ENCODE peak calls at places on chromosomes 4 and X, in ten cellular contexts. X, L, M, V, O, C, H, T, P and Q are unnamed samples.

GRCh38 chr4:132276989-132277388 is 872.1 kb upstream of the PCDH10 start:
- DNase-seq in V (no peak), L (no peak), O (no peak), C (no peak), M (no peak), X (no peak), T (no peak), P (no peak), H (no peak), Q (no peak)

GRCh38 chr4:76752911-76753494 is 144.9 kb downstream of the SOWAHB start:
- DNase-seq in V (no peak), P (no peak), H (peak; percentile 35), T (no peak), L (no peak), X (no peak), M (no peak), C (no peak), O (no peak), Q (peak; percentile 39)

GRCh38 chrX:45329217-45329616 is 128.5 kb upstream of the DIPK2B start:
- DNase-seq in O (no peak), H (no peak), M (no peak), P (no peak), L (no peak), V (no peak), C (no peak), T (no peak), X (no peak), Q (no peak)

GRCh38 chrX:30793767-30794103 is 95.3 kb downstream of the TAB3 start:
- DNase-seq in O (no peak), C (no peak), L (no peak), V (no peak), X (no peak), H (no peak), P (no peak), T (no peak), M (no peak), Q (no peak)

GRCh38 chr4:39427477-39428119 is 20.9 kb downstream of the KLB start:
- DNase-seq in O (no peak), H (no peak), L (no peak), M (no peak), V (no peak), X (no peak), C (no peak), P (no peak), T (no peak), Q (no peak)

GRCh38 chr4:2425386-2426068 is 6.8 kb downstream of the CFAP99 start:
- DNase-seq in T (no peak), V (no peak), C (no peak), X (no peak), M (no peak), H (no peak), L (no peak), O (no peak), P (no peak), Q (peak; percentile 42)

GRCh38 chr4:24664956-24665355 is 80.6 kb upstream of the DHX15 start:
- DNase-seq in V (no peak), L (no peak), H (no peak), O (no peak), X (no peak), C (peak; percentile 40), T (no peak), P (peak; percentile 50), M (no peak), Q (no peak)

GRCh38 chr4:177480796-177481195 is 38.6 kb upstream of the AGA start:
- DNase-seq in X (no peak), P (no peak), V (no peak), C (no peak), T (no peak), M (no peak), L (no peak), O (no peak), H (no peak), Q (no peak)

GRCh38 chr4:26108024-26108423 is 194.0 kb downstream of the SMIM20 start:
- DNase-seq in O (no peak), L (no peak), P (no peak), V (no peak), X (no peak), C (no peak), T (peak; percentile 9), H (no peak), M (no peak), Q (no peak)

GRCh38 chr4:26105815-26106699 is 192.0 kb downstream of the SMIM20 start:
- DNase-seq in X (no peak), C (no peak), O (no peak), P (no peak), T (no peak), M (no peak), H (no peak), L (no peak), V (no peak), Q (no peak)

GRCh38 chr4:26104056-26104685 is 190.2 kb downstream of the SMIM20 start:
- DNase-seq in L (no peak), V (no peak), C (no peak), P (no peak), O (no peak), M (no peak), X (no peak), H (no peak), T (no peak), Q (no peak)

GRCh38 chr4:26110493-26110892 is 196.5 kb downstream of the SMIM20 start:
- DNase-seq in T (no peak), H (no peak), X (no peak), M (no peak), C (no peak), P (no peak), O (no peak), V (no peak), L (no peak), Q (no peak)

DNA sequence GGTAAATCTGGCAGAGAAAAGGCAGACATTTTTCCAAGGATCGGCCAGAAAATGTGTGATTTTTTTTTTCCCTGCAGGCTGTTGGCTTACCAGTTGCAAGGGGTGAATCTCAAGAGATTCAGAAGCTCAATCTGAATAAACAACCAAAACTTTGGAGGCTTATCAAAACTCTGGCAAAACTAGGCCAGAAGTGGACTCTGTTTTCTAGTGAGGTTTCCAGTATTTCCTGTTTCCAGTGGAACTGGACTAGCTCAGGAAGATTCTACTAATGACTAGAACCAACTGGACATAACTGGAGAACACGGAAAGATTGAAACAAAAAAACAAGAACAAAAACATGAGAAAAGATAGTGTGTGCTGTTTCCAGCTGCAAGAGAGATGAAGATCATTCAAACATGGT is 191.4 kb downstream of the SMIM20 start:
- DNase-seq in X (no peak), T (no peak), C (no peak), O (no peak), V (no peak), L (no peak), P (no peak), M (no peak), H (no peak), Q (no peak)
- H3K27ac ChIP-seq in X (no peak overlapping the region), T (no peak overlapping the region), C (peak overlapping the region; percentile 43), O (peak overlapping the region; percentile 34), V (no peak overlapping the region), L (no peak overlapping the region), P (no peak overlapping the region), M (peak overlapping the region; percentile 50), H (no peak overlapping the region), Q (no peak overlapping the region)

GRCh38 chr4:145731026-145731425 is 51.1 kb downstream of the C4orf51 start:
- DNase-seq in X (no peak), T (no peak), M (peak; percentile 60), O (no peak), P (no peak), V (no peak), H (no peak), L (no peak), C (no peak), Q (no peak)

GRCh38 chr4:145734051-145734450 is 54.1 kb downstream of the C4orf51 start:
- DNase-seq in C (peak; percentile 35), H (no peak), X (no peak), M (no peak), P (no peak), V (no peak), O (no peak), L (no peak), T (no peak), Q (no peak)

GRCh38 chr4:145732895-145733880 is 53.2 kb downstream of the C4orf51 start:
- DNase-seq in P (peak; percentile 88), L (peak; percentile 77), C (peak; percentile 94), X (peak; percentile 97), H (peak; percentile 79), M (peak; percentile 95), V (peak; percentile 67), O (peak; percentile 95), T (peak; percentile 98), Q (peak; percentile 93)

GRCh38 chr4:145732416-145732815 is 52.5 kb downstream of the C4orf51 start:
- DNase-seq in M (peak; percentile 14), T (peak; percentile 34), V (no peak), H (no peak), P (no peak), L (no peak), O (no peak), X (no peak), C (no peak), Q (no peak)

GRCh38 chr4:145732001-145732400 is 52.1 kb downstream of the C4orf51 start:
- DNase-seq in X (no peak), C (no peak), V (no peak), T (peak; percentile 62), M (no peak), P (no peak), O (no peak), L (no peak), H (no peak), Q (no peak)
- H3K27ac ChIP-seq in X (peak overlapping the region; percentile 98), C (peak overlapping the region; percentile 99), V (no peak overlapping the region), T (peak overlapping the region; percentile 100), M (peak overlapping the region; percentile 93), P (no peak overlapping the region), O (no peak overlapping the region), L (no peak overlapping the region), H (peak overlapping the region; percentile 100), Q (peak overlapping the region; percentile 93)

GRCh38 chr4:174520655-174521054 is 1.6 kb downstream of the HPGD start:
- DNase-seq in H (no peak), O (no peak), P (no peak), T (no peak), C (no peak), X (no peak), L (no peak), M (no peak), V (no peak), Q (no peak)

GRCh38 chr4:174516345-174516744 is 5.9 kb downstream of the HPGD start:
- DNase-seq in P (no peak), O (no peak), C (no peak), M (no peak), V (no peak), T (no peak), X (no peak), H (no peak), L (no peak), Q (no peak)

GRCh38 chr4:174512745-174513144 is 9.5 kb downstream of the HPGD start:
- DNase-seq in T (no peak), O (no peak), V (no peak), M (no peak), C (no peak), P (no peak), L (no peak), X (no peak), H (no peak), Q (no peak)

GRCh38 chr4:174517502-174517901 is 4.8 kb downstream of the HPGD start:
- DNase-seq in M (no peak), C (no peak), X (no peak), P (no peak), O (no peak), L (no peak), T (no peak), V (no peak), H (no peak), Q (no peak)

DNA sequence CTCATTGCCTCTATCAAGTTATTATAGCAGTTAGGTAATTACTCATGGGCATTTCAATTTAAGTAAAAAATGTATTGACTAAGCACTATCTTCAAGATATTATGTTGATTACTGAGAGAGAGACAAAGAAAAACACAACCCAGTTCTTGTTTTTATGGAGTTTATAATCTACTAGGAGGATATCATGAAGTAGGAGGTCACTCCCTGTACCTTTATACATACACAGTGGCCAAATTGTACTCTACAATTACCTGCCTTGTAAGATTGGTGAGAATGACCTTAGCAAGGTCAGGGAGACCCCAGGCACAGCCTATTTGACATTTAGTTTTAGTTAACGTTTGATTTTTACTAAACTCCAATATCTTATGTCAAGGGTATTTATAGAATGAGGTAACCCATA is 5.5 kb downstream of the HPGD start:
- DNase-seq in T (no peak), P (no peak), V (no peak), L (no peak), H (no peak), M (no peak), X (no peak), O (no peak), C (no peak), Q (no peak)
- H3K27ac ChIP-seq in T (no peak overlapping the region), P (no peak overlapping the region), V (no peak overlapping the region), L (no peak overlapping the region), H (no peak overlapping the region), M (peak overlapping the region; percentile 20), X (no peak overlapping the region), O (no peak overlapping the region), C (no peak overlapping the region), Q (peak overlapping the region; percentile 4)

GRCh38 chrX:103831803-103832544 is at the start of gene RAB9B:
- DNase-seq in P (peak; percentile 35), L (no peak), T (peak; percentile 36), V (no peak), O (peak; percentile 66), M (peak; percentile 68), X (peak; percentile 58), H (peak; percentile 4), C (peak; percentile 42), Q (peak; percentile 81)
- H3K27ac ChIP-seq in P (peak within 1 kb of the TSS; percentile 51), L (no peak within 1 kb of the TSS), T (no peak within 1 kb of the TSS), V (no peak within 1 kb of the TSS), O (no peak within 1 kb of the TSS), M (peak within 1 kb of the TSS; percentile 81), X (peak within 1 kb of the TSS; percentile 95), H (peak within 1 kb of the TSS; percentile 79), C (peak within 1 kb of the TSS; percentile 61), Q (peak within 1 kb of the TSS; percentile 93)